ENCODE peak calls at places on chromosomes 3 and 15, in ten cellular contexts. A, S, O, U, C, R, E, W, D and N are unnamed samples. For H3K9me3, the result is how much of the 10 kb centered on the place peaks cover.

GRCh38 chr15:79923068-79923514 is 26.3 kb upstream of the MTHFS start:
- DNase-seq in S (peak), U (peak), D (no peak), W (peak), O (peak), R (peak), C (peak), A (peak), E (peak), N (peak)

GRCh38 chr15:29021901-29022300 is 136.1 kb downstream of the APBA2 start:
- DNase-seq in W (no peak), S (no peak), E (peak), A (peak), R (no peak), U (no peak), D (no peak), O (no peak), C (no peak), N (no peak)

GRCh38 chr3:107795514-107796094 is 272.8 kb downstream of the BBX start:
- DNase-seq in W (no peak), D (no peak), C (no peak), O (no peak), U (no peak), R (no peak), E (no peak), A (no peak), S (no peak), N (no peak)

GRCh38 chr15:61605343-61605742 is 376.2 kb upstream of the RORA start:
- DNase-seq in A (no peak), E (no peak), S (no peak), D (no peak), O (no peak), W (no peak), U (no peak), C (no peak), R (no peak), N (no peak)

GRCh38 chr3:62559831-62560445 is 186.6 kb upstream of the FEZF2 start:
- DNase-seq in O (no peak), W (no peak), U (peak), E (peak), C (no peak), S (no peak), A (peak), D (peak), R (no peak), N (no peak)

GRCh38 chr15:77527164-77527778 is 105.4 kb downstream of the LINGO1 start:
- DNase-seq in R (no peak), S (no peak), W (no peak), O (peak), C (no peak), A (peak), E (peak), U (peak), D (peak), N (peak)

GRCh38 chr15:27958911-27959598 is 140.1 kb downstream of the OCA2 start:
- DNase-seq in U (no peak), A (peak), O (no peak), D (no peak), C (no peak), E (no peak), R (no peak), W (no peak), S (no peak), N (no peak)

GRCh38 chr15:49985463-49985862 is 133.6 kb downstream of the ATP8B4 start:
- DNase-seq in D (no peak), U (no peak), R (no peak), O (no peak), S (no peak), A (no peak), W (no peak), C (no peak), E (no peak), N (no peak)

GRCh38 chr3:155682437-155682836 is 62.4 kb downstream of the PLCH1 start:
- DNase-seq in R (no peak), U (no peak), W (no peak), S (no peak), C (no peak), O (no peak), E (no peak), A (no peak), D (no peak), N (no peak)

GRCh38 chr15:56052389-56053045 is 59.1 kb upstream of the NEDD4 start:
- DNase-seq in W (no peak), D (no peak), E (peak), S (peak), U (peak), A (peak), C (no peak), R (no peak), O (no peak), N (peak)

GRCh38 chr3:172356427-172356826 is 91.8 kb downstream of the GHSR start:
- DNase-seq in W (no peak), E (no peak), S (no peak), O (no peak), U (no peak), R (no peak), C (no peak), A (no peak), D (no peak), N (no peak)

GRCh38 chr3:70312336-70312735 is at the start of gene MDFIC2:
- DNase-seq in E (no peak), R (no peak), U (no peak), S (no peak), D (no peak), O (no peak), C (no peak), W (no peak), A (no peak), N (no peak)

GRCh38 chr3:181613191-181613590 is 98.5 kb upstream of the SOX2 start:
- DNase-seq in W (no peak), U (no peak), A (no peak), C (no peak), R (no peak), O (no peak), S (no peak), D (no peak), E (no peak), N (no peak)

GRCh38 chr3:18645603-18646002 is 220.5 kb upstream of the SATB1 start:
- DNase-seq in O (no peak), A (no peak), S (no peak), C (no peak), U (no peak), R (no peak), D (no peak), W (no peak), E (no peak), N (no peak)

GRCh38 chr3:38649500-38650247 is at the start of gene SCN5A:
- DNase-seq in S (no peak), C (peak), D (no peak), U (peak), O (peak), A (no peak), R (peak), W (no peak), E (no peak), N (peak)

GRCh38 chr15:60720493-60721231 is 241.7 kb upstream of the ICE2 start:
- DNase-seq in W (no peak), E (no peak), R (no peak), D (no peak), S (no peak), C (peak), A (no peak), O (no peak), U (no peak), N (no peak)

GRCh38 chr15:73888224-73889041 is 15.1 kb downstream of the TBC1D21 start:
- DNase-seq in O (no peak), U (no peak), C (no peak), D (no peak), W (no peak), R (no peak), E (no peak), A (no peak), S (no peak), N (no peak)

GRCh38 chr3:195558602-195559001 is 15.5 kb upstream of the PPP1R2 start:
- DNase-seq in R (peak), D (no peak), W (no peak), C (no peak), A (no peak), U (peak), E (peak), S (no peak), O (no peak), N (peak)

GRCh38 chr3:21331321-21331720 is 419.7 kb downstream of the ZNF385D start:
- DNase-seq in S (no peak), O (no peak), E (no peak), W (no peak), R (no peak), D (no peak), A (peak), U (peak), C (no peak), N (no peak)

DNA sequence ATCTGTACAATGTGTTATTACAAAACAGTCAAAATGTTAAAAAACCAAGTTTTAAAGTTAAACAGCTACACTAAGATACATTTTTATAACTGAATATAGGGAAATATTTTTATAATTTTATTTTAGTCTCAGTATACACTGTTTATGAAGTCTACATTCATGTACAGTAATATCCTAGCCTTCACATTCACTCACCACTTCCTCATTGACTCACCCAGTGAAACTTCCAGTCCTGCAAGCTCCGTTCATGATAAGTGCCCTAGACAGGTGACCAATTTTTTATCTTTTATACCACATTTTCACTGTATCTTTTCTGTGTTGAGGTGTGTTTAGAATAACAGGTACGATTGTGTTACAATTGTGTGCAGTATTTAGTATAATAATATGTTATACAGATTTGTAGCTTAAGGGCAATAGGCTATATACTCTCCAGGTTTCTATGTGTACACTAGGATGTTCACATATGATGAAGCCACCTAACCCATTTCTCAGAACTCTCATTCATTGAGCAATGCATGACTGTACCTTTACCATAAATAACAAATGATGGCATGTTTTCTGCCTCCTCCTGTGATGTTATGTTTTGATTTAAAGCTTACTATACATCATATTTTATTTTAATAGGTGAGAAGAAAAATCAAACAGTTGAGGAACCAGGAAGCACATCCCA is 388.4 kb upstream of the NDN start:
- DNase-seq in D (no peak), E (no peak), W (no peak), C (no peak), A (no peak), O (no peak), U (no peak), R (peak), S (no peak), N (no peak)
- H3K9me3 ChIP-seq in D (under half), E (under half), W (under half), C (under half), A (under half), O (under half), U (under half), R (under half), S (under half), N (under half)

GRCh38 chr3:120039642-120040610 is 54.3 kb downstream of the GSK3B start:
- DNase-seq in A (no peak), O (no peak), W (peak), D (no peak), E (no peak), S (no peak), U (no peak), C (no peak), R (no peak), N (no peak)
- H3K9me3 ChIP-seq in A (under half), O (under half), W (half or more), D (under half), E (under half), S (under half), U (under half), C (under half), R (under half), N (under half)

GRCh38 chr15:23570466-23570865 is 5.0 kb downstream of the MKRN3 start:
- DNase-seq in A (peak), R (no peak), E (no peak), D (no peak), U (no peak), S (no peak), C (no peak), W (peak), O (no peak), N (no peak)
- H3K9me3 ChIP-seq in A (under half), R (under half), E (under half), D (under half), U (under half), S (under half), C (under half), W (under half), O (under half), N (under half)

DNA sequence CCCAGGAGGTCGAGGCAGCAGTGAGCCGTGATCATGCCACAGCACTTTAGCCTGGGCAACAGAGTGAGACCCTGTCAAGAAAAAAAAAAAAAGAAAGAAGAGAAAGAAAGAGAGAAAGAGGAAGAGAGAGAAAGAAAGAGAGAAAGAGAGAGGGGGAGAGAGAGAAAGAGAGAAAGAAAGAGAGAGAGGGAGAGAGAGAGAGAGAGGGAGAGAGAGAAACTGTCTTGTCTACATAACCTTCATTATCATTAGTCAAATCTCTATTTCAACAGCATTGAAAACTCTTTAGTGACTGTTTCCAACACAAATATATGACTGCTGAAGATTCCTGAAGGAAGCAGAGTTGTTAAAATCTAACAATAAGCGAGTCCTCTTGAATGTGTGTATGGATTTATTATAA is 304.3 kb downstream of the MAGI1 start:
- DNase-seq in C (no peak), U (no peak), A (no peak), D (no peak), W (no peak), O (no peak), E (no peak), S (no peak), R (no peak), N (no peak)
- H3K9me3 ChIP-seq in C (under half), U (under half), A (under half), D (under half), W (under half), O (under half), E (under half), S (under half), R (under half), N (under half)

DNA sequence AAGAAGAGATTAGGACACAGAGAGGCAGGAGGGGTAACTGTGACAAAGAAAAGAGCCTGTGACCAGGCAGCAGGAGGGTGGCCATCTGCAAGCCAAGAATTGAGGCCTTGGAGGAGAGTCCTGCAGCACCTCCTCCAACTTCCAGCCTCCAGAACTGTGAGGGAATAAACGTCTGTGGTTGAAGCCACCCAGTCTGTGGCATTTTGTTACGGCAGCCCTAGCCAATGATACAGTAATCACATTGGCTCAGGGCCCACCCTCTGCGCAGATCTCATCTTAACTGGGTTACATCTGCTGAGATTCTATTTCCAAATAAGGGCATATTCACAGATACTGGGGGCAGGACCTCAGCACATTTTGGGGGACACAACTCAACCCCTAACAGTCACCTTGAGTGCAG is 11.3 kb downstream of the SELENOS start:
- DNase-seq in A (peak), W (no peak), E (peak), U (no peak), R (no peak), D (no peak), O (no peak), C (no peak), S (no peak), N (no peak)
- H3K9me3 ChIP-seq in A (under half), W (under half), E (under half), U (under half), R (under half), D (under half), O (under half), C (under half), S (under half), N (under half)

GRCh38 chr15:46580487-46580886 is 945.7 kb downstream of the SQOR start:
- DNase-seq in R (no peak), S (no peak), O (no peak), W (no peak), U (no peak), A (no peak), C (no peak), E (no peak), D (no peak), N (no peak)

GRCh38 chr15:46577767-46578166 is 942.9 kb downstream of the SQOR start:
- DNase-seq in U (no peak), O (no peak), S (no peak), R (no peak), A (no peak), D (no peak), W (no peak), C (no peak), E (no peak), N (no peak)

DNA sequence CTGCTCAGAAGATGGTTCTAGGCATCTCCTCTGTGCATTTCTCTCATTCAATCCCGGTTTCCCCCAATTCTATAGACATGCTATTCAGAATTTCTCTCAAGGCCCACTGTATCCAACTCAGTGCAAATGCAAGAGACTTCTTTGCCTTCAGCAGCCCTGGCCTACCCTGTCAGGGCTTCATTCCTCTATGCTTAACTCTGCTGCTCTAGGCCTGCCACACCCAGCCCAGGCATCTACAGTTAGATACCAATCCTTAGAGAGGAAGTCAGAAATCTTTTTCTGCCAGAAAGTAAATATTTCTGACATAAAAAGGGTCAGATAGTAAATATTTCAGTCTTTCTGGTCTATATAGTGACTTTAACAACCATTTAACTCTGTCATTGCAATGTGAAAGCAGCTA is 941.8 kb downstream of the SQOR start:
- DNase-seq in R (peak), D (no peak), C (no peak), A (no peak), E (no peak), O (no peak), W (no peak), S (no peak), U (peak), N (no peak)
- H3K9me3 ChIP-seq in R (under half), D (under half), C (under half), A (under half), E (under half), O (under half), W (under half), S (under half), U (under half), N (under half)